ENCODE peak calls at places on chromosomes 11 and 22, in four cellular contexts. K is K562, C is HepG2, Y is GM12878. Z is an unnamed sample.
A peak's percentile ranks its signal among the peaks of the same experiment; 100 is the strongest.

GRCh38 chr11:58770166-58770565 is 38.4 kb upstream of the GLYAT start:
- DNase-seq in Y (no peak), C (no peak), K (peak; percentile 86), Z (no peak)

GRCh38 chr11:61860054-61860903 is 31.1 kb downstream of the FADS3 start:
- DNase-seq in C (no peak), Y (no peak), K (peak; percentile 88), Z (no peak)

GRCh38 chr11:74572349-74572748 is 20.0 kb upstream of the POLD3 start:
- DNase-seq in K (no peak), C (no peak), Y (no peak), Z (no peak)

GRCh38 chr22:45418770-45419138 is 5.3 kb downstream of the RIBC2 start:
- DNase-seq in C (no peak), K (no peak), Y (no peak), Z (no peak)

GRCh38 chr11:100467821-100468508 is 219.1 kb upstream of the ARHGAP42 start:
- DNase-seq in C (no peak), K (no peak), Y (no peak), Z (no peak)

GRCh38 chr11:103202048-103202651 is 92.9 kb downstream of the DYNC2H1 start:
- DNase-seq in Y (no peak), C (peak; percentile 10), K (peak; percentile 8), Z (peak; percentile 62)

GRCh38 chr11:78860720-78861422 is 286.2 kb upstream of the NARS2 start:
- DNase-seq in K (peak; percentile 3), Y (no peak), C (no peak), Z (peak; percentile 66)

GRCh38 chr11:99277281-99277680 is 256.5 kb downstream of the CNTN5 start:
- DNase-seq in C (no peak), K (no peak), Y (no peak), Z (no peak)

GRCh38 chr11:57638811-57639320 is 10.8 kb downstream of the YPEL4 start:
- DNase-seq in Y (no peak), K (no peak), C (no peak), Z (no peak)

GRCh38 chr11:9206496-9206895 is 58.7 kb downstream of the DENND5A start:
- DNase-seq in Y (no peak), K (no peak), C (no peak), Z (no peak)

GRCh38 chr11:356610-357009 is 12.7 kb upstream of the B4GALNT4 start:
- DNase-seq in K (no peak), Y (no peak), C (no peak), Z (no peak)

GRCh38 chr11:23973244-23973643 is 523.6 kb upstream of the LUZP2 start:
- DNase-seq in K (no peak), Y (no peak), C (no peak), Z (peak; percentile 37)

GRCh38 chr11:1476946-1477736 is 9.4 kb downstream of the MOB2 start:
- DNase-seq in Y (no peak), K (no peak), C (no peak), Z (no peak)

GRCh38 chr11:87036756-87037449 is 831 bp upstream of the TMEM135 start:
- DNase-seq in K (peak; percentile 83), Y (no peak), C (peak; percentile 76), Z (peak; percentile 45)

GRCh38 chr22:47201996-47202818 is 439.8 kb downstream of the TBC1D22A start:
- DNase-seq in K (no peak), C (no peak), Y (no peak), Z (no peak)

GRCh38 chr11:96197801-96198465 is 145.1 kb downstream of the MAML2 start:
- DNase-seq in C (no peak), Y (no peak), K (no peak), Z (no peak)

GRCh38 chr11:35367491-35367890 is 51.9 kb downstream of the SLC1A2 start:
- DNase-seq in K (no peak), Y (no peak), C (no peak), Z (no peak)

GRCh38 chr11:26227311-26227710 is 104.6 kb upstream of the ANO3 start:
- DNase-seq in K (no peak), Y (peak; percentile 24), C (peak; percentile 4), Z (peak; percentile 22)

GRCh38 chr11:111454561-111455192 is 57.5 kb downstream of the BTG4 start:
- DNase-seq in Y (no peak), C (peak; percentile 42), K (peak; percentile 65), Z (peak; percentile 88)

GRCh38 chr11:70142171-70142875 is 60.8 kb upstream of the FADD start:
- DNase-seq in Y (no peak), K (no peak), C (no peak), Z (no peak)

GRCh38 chr11:103811870-103812509 is 224.4 kb upstream of the DDI1 start:
- DNase-seq in K (no peak), Y (no peak), C (no peak), Z (no peak)

GRCh38 chr11:65170058-65170534 is at the start of gene SPDYC:
- DNase-seq in C (peak; percentile 25), K (peak; percentile 98), Y (no peak), Z (peak; percentile 74)

GRCh38 chr11:117748771-117749540 is 48.1 kb downstream of the DSCAML1 start:
- DNase-seq in Y (no peak), K (no peak), C (peak; percentile 89), Z (no peak)

GRCh38 chr22:26021516-26021915 is 147.7 kb upstream of the SEZ6L start:
- DNase-seq in K (no peak), C (no peak), Y (no peak), Z (no peak)

GRCh38 chr22:47192106-47192650 is 429.7 kb downstream of the TBC1D22A start:
- DNase-seq in K (no peak), Y (no peak), C (no peak), Z (no peak)

GRCh38 chr11:11988862-11989261 is 19.6 kb downstream of the DKK3 start:
- DNase-seq in C (peak; percentile 11), Y (no peak), K (no peak), Z (peak; percentile 26)

GRCh38 chr22:44180706-44181032 is at the start of gene PARVG:
- DNase-seq in C (no peak), K (no peak), Y (peak; percentile 57), Z (peak; percentile 70)

GRCh38 chr11:76280151-76280881 is 74.0 kb upstream of the WNT11 start:
- DNase-seq in C (no peak), Y (no peak), K (no peak), Z (no peak)

GRCh38 chr22:42920101-42920820 is 63.2 kb upstream of the ARFGAP3 start:
- DNase-seq in C (no peak), K (no peak), Y (no peak), Z (no peak)

GRCh38 chr11:119315139-119316016 is 1.6 kb downstream of the MCAM start:
- DNase-seq in C (no peak), Y (no peak), K (no peak), Z (peak; percentile 73)

GRCh38 chr11:47104337-47104950 is 72.2 kb downstream of the ARFGAP2 start:
- DNase-seq in C (no peak), K (no peak), Y (no peak), Z (peak; percentile 75)

GRCh38 chr22:32801436-32802290 is at the start of gene TIMP3:
- DNase-seq in C (no peak), Y (no peak), K (peak; percentile 31), Z (peak; percentile 90)

GRCh38 chr11:85685131-85685819 is 720 bp downstream of the CCDC89 start:
- DNase-seq in C (no peak), Y (no peak), K (no peak), Z (no peak)

GRCh38 chr22:41260871-41261270 is 20.1 kb upstream of the CHADL start:
- DNase-seq in K (no peak), Y (no peak), C (no peak), Z (no peak)

GRCh38 chr11:19980388-19980787 is 179.9 kb downstream of the DBX1 start:
- DNase-seq in K (peak; percentile 18), C (no peak), Y (no peak), Z (no peak)

GRCh38 chr22:17213976-17214375 is 5.3 kb downstream of the ADA2 start:
- DNase-seq in Y (no peak), C (peak; percentile 21), K (peak; percentile 62), Z (peak; percentile 79)

GRCh38 chr22:40240671-40241070 is 62.9 kb downstream of the TNRC6B start:
- DNase-seq in C (no peak), K (no peak), Y (no peak), Z (no peak)

GRCh38 chr11:123527947-123528346 is 97.9 kb downstream of the GRAMD1B start:
- DNase-seq in K (no peak), Y (no peak), C (no peak), Z (no peak)
- TF ChIP-seq JUNB in K (no peak), Y (no peak), C (no peak), Z (no peak)

DNA sequence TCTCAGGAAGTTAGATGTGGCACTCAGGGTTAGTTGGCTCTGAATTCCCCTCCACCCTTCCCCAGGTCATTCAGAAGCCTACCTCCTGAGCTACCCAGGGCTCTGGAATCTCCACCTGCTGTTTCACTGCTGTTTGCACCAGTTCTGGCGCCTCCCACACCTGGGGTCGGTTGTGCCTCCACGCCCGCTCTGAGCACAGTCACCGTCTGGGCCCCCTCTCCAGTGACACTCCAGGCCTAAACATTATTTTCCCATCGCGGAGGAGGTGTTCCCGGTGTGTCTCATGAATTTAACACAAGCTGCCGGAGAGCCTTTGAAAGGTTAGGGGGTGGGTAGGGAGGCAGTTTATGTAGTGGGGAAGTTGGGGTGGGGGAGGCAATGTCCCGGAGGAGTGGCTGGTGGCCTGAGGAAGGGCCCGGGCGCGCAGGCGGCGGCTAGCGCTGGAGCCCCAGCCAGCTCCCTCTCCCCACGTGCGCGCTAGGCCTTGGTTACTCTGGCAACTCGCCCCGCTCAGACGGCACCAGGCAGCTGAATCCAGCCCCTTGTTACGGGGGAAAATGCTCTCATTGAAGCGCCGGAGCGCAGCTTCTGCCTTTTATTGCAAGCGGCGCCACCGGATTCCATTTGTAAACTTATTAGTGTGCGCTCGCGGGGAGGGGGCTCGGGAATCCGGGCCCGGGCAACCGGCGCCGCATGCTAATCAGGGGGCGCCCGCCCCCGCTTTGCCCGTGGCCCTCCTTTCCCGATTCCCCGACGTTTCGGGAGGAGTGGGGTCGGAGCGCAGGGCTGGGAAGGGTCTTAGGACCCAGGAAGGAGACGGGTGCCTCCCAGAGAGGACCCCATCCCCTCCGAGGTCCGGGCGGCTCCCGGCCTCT is 52.4 kb downstream of the GRIK4 start:
- DNase-seq in K (no peak), C (no peak), Y (no peak), Z (peak; percentile 83)
- TF ChIP-seq EZH2 in K (no peak), C (no peak), Y (no peak), Z (peak; percentile 56)

GRCh38 chr11:129374081-129374992 is 1.3 kb upstream of the BARX2 start:
- DNase-seq in C (no peak), Y (no peak), K (no peak), Z (peak; percentile 54)
- TF ChIP-seq JUNB in C (no peak), Y (no peak), K (no peak), Z (no peak)

DNA sequence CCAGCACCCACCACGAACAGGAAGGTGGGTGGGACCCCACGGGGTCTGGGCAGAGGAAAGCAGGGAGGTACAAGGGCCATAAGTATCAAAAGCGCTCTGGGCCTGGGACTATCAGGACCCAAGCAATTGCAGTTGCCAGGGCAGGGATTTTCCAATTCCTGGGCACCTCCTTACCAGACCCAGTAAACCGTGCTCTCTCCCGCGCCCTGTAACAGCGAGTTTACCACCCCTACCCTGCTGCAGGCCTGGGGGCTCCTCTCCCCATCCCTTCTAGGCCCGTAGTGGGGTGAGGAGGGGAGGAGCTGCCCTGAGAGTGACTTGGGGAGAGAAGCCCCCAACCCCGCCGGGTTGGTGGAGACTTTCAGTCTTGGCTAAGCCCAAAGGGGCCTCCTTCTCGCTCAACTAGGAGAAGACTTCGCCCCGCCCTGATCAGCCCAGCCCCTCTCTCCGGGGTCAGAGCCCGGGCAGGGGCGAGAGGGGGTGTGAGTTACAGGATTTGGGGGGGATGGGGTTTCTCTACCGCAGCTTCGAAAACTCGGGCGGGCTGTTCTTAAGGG is 5.4 kb downstream of the PAX6 start:
- DNase-seq in K (no peak), Y (no peak), C (no peak), Z (peak; percentile 80)
- TF ChIP-seq EZH2 in K (no peak), Y (no peak), C (no peak), Z (peak; percentile 40)

Z was measured in GM23338.